ENCODE peak calls at places on chromosomes 3 and 15, in eight cellular contexts. One of them, this sample, is unnamed.

GRCh38 chr15:48865387-48866079 is 12.4 kb upstream of the EID1 start:
- DNase-seq in psoas muscle: no peak
- DNase-seq in CD8-positive, alpha-beta T cell: no peak
- DNase-seq in OCI-LY7: no peak
- DNase-seq in cardiac fibroblast: peak
- DNase-seq in tibial artery: no peak
- DNase-seq in AG09309: peak
- DNase-seq in ovary: no peak
- DNase-seq in this sample: no peak

GRCh38 chr15:74406992-74407705 is 26.6 kb downstream of the SEMA7A start:
- DNase-seq in OCI-LY7: no peak
- DNase-seq in cardiac fibroblast: peak
- DNase-seq in psoas muscle: no peak
- DNase-seq in tibial artery: no peak
- DNase-seq in AG09309: peak
- DNase-seq in CD8-positive, alpha-beta T cell: no peak
- DNase-seq in ovary: peak
- DNase-seq in this sample: no peak

GRCh38 chr15:74291101-74292071 is 55.3 kb downstream of the CCDC33 start:
- DNase-seq in OCI-LY7: peak
- DNase-seq in ovary: peak
- DNase-seq in cardiac fibroblast: peak
- DNase-seq in CD8-positive, alpha-beta T cell: peak
- DNase-seq in psoas muscle: peak
- DNase-seq in AG09309: peak
- DNase-seq in tibial artery: peak
- DNase-seq in this sample: peak

GRCh38 chr15:50848349-50848748 is 60.1 kb upstream of the AP4E1 start:
- DNase-seq in ovary: no peak
- DNase-seq in psoas muscle: no peak
- DNase-seq in AG09309: no peak
- DNase-seq in tibial artery: no peak
- DNase-seq in cardiac fibroblast: no peak
- DNase-seq in CD8-positive, alpha-beta T cell: no peak
- DNase-seq in OCI-LY7: no peak
- DNase-seq in this sample: no peak

GRCh38 chr15:70438776-70439175 is 324.6 kb downstream of the UACA start:
- DNase-seq in tibial artery: no peak
- DNase-seq in ovary: no peak
- DNase-seq in psoas muscle: peak
- DNase-seq in OCI-LY7: no peak
- DNase-seq in cardiac fibroblast: no peak
- DNase-seq in CD8-positive, alpha-beta T cell: no peak
- DNase-seq in AG09309: no peak
- DNase-seq in this sample: no peak

GRCh38 chr3:152405915-152406802 is 137.4 kb downstream of the MBNL1 start:
- DNase-seq in tibial artery: no peak
- DNase-seq in CD8-positive, alpha-beta T cell: no peak
- DNase-seq in cardiac fibroblast: peak
- DNase-seq in AG09309: peak
- DNase-seq in ovary: no peak
- DNase-seq in OCI-LY7: no peak
- DNase-seq in psoas muscle: no peak
- DNase-seq in this sample: no peak

GRCh38 chr15:63417721-63418120 is 36.1 kb upstream of the CA12 start:
- DNase-seq in psoas muscle: no peak
- DNase-seq in tibial artery: no peak
- DNase-seq in CD8-positive, alpha-beta T cell: no peak
- DNase-seq in ovary: no peak
- DNase-seq in cardiac fibroblast: no peak
- DNase-seq in AG09309: no peak
- DNase-seq in OCI-LY7: no peak
- DNase-seq in this sample: no peak

GRCh38 chr3:140292154-140292553 is 357.2 kb downstream of the CLSTN2 start:
- DNase-seq in AG09309: no peak
- DNase-seq in CD8-positive, alpha-beta T cell: no peak
- DNase-seq in ovary: no peak
- DNase-seq in cardiac fibroblast: peak
- DNase-seq in psoas muscle: no peak
- DNase-seq in OCI-LY7: no peak
- DNase-seq in tibial artery: no peak
- DNase-seq in this sample: no peak

GRCh38 chr3:21073561-21073960 is 677.4 kb downstream of the ZNF385D start:
- DNase-seq in AG09309: no peak
- DNase-seq in ovary: no peak
- DNase-seq in cardiac fibroblast: no peak
- DNase-seq in psoas muscle: no peak
- DNase-seq in CD8-positive, alpha-beta T cell: no peak
- DNase-seq in OCI-LY7: no peak
- DNase-seq in tibial artery: no peak
- DNase-seq in this sample: no peak

GRCh38 chr3:55897573-55898224 is 410.6 kb upstream of the WNT5A start:
- DNase-seq in cardiac fibroblast: no peak
- DNase-seq in OCI-LY7: peak
- DNase-seq in tibial artery: no peak
- DNase-seq in psoas muscle: no peak
- DNase-seq in ovary: no peak
- DNase-seq in AG09309: no peak
- DNase-seq in CD8-positive, alpha-beta T cell: no peak
- DNase-seq in this sample: no peak

GRCh38 chr3:159416854-159417253 is 571.8 kb upstream of the IL12A start:
- DNase-seq in CD8-positive, alpha-beta T cell: no peak
- DNase-seq in cardiac fibroblast: peak
- DNase-seq in psoas muscle: no peak
- DNase-seq in tibial artery: no peak
- DNase-seq in OCI-LY7: no peak
- DNase-seq in ovary: no peak
- DNase-seq in AG09309: no peak
- DNase-seq in this sample: no peak

GRCh38 chr3:161096771-161097367 is 8.3 kb downstream of the B3GALNT1 start:
- DNase-seq in ovary: no peak
- DNase-seq in AG09309: no peak
- DNase-seq in tibial artery: no peak
- DNase-seq in psoas muscle: no peak
- DNase-seq in cardiac fibroblast: peak
- DNase-seq in OCI-LY7: peak
- DNase-seq in CD8-positive, alpha-beta T cell: no peak
- DNase-seq in this sample: peak

GRCh38 chr3:184110316-184110725 is 13.5 kb downstream of the HTR3E start:
- DNase-seq in psoas muscle: no peak
- DNase-seq in OCI-LY7: no peak
- DNase-seq in cardiac fibroblast: peak
- DNase-seq in ovary: no peak
- DNase-seq in AG09309: no peak
- DNase-seq in CD8-positive, alpha-beta T cell: no peak
- DNase-seq in tibial artery: no peak
- DNase-seq in this sample: no peak

DNA sequence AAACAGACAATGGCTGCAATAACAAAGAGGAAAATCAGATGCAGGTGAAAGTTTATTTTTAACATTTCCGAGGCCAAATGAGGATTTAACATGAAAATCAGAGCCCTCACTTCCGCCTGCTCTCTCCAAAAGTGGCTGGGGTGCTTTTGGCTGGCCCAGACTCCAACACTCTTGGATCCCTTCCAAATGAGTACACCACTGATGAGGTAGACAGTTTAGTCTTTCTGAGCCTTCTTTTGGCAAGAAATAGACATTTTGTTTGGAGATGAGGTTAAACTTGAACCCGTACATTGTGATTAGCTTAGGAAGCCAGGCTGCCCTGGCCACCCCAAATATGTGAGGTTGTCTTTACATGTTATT is 51.0 kb upstream of the TRA2B start:
- DNase-seq in ovary: no peak
- DNase-seq in AG09309: no peak
- DNase-seq in cardiac fibroblast: no peak
- DNase-seq in psoas muscle: no peak
- DNase-seq in tibial artery: no peak
- DNase-seq in OCI-LY7: peak
- DNase-seq in CD8-positive, alpha-beta T cell: no peak
- DNase-seq in this sample: no peak
- TF ChIP-seq CTCF in ovary: no peak
- TF ChIP-seq CTCF in AG09309: no peak
- TF ChIP-seq CTCF in cardiac fibroblast: no peak
- TF ChIP-seq CTCF in psoas muscle: no peak
- TF ChIP-seq CTCF in tibial artery: no peak
- TF ChIP-seq CTCF in OCI-LY7: peak
- TF ChIP-seq CTCF in CD8-positive, alpha-beta T cell: no peak
- TF ChIP-seq CTCF in this sample: no peak

DNA sequence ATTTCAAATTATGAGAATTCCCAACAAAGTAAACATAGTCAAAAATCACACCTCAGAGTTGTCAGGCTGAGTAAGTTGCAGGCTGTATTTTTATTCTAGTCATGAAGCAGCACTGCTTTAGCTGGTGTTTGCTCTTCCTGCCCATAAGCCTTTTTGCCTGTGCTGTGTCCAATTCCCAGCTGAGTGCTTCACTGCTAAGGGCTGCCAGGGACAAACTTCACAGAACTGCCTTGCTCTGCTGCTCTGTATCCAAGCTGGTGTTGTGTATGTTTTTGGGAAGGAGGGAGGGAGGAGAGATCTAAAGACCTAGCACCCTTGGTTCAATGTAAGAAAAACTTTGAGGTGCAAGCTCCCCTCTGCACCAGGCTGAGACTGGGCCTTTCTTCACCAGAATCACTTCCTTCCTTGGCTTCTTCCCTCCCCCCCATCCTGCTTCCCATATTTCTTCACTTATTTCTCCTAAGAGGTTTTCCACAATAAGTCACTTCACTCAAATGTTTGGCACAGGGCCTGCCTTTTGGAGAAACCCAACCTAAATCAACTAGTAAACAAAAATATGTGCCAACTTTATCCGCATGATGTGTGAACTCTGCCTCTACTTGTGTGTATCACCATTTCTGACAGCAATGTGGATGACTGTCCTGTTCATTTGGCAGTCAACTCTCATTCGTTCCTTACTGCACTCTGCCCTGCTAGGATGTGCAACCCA is 156.1 kb downstream of the TBL1XR1 start:
- DNase-seq in cardiac fibroblast: peak
- DNase-seq in tibial artery: peak
- DNase-seq in AG09309: no peak
- DNase-seq in OCI-LY7: no peak
- DNase-seq in psoas muscle: peak
- DNase-seq in ovary: no peak
- DNase-seq in CD8-positive, alpha-beta T cell: no peak
- DNase-seq in this sample: peak
- H3K4me3 ChIP-seq in cardiac fibroblast: no peak
- H3K4me3 ChIP-seq in tibial artery: no peak
- H3K4me3 ChIP-seq in AG09309: no peak
- H3K4me3 ChIP-seq in OCI-LY7: no peak
- H3K4me3 ChIP-seq in psoas muscle: no peak
- H3K4me3 ChIP-seq in ovary: no peak
- H3K4me3 ChIP-seq in CD8-positive, alpha-beta T cell: no peak
- H3K4me3 ChIP-seq in this sample: no peak

GRCh38 chr3:12049675-12050074 is 45.5 kb downstream of the SYN2 start:
- DNase-seq in AG09309: no peak
- DNase-seq in cardiac fibroblast: peak
- DNase-seq in psoas muscle: no peak
- DNase-seq in OCI-LY7: no peak
- DNase-seq in tibial artery: no peak
- DNase-seq in ovary: no peak
- DNase-seq in CD8-positive, alpha-beta T cell: no peak
- DNase-seq in this sample: no peak

GRCh38 chr3:12044860-12045259 is 40.7 kb downstream of the SYN2 start:
- DNase-seq in AG09309: no peak
- DNase-seq in CD8-positive, alpha-beta T cell: no peak
- DNase-seq in OCI-LY7: no peak
- DNase-seq in psoas muscle: no peak
- DNase-seq in cardiac fibroblast: no peak
- DNase-seq in tibial artery: no peak
- DNase-seq in ovary: no peak
- DNase-seq in this sample: no peak

GRCh38 chr3:12042638-12043037 is 38.5 kb downstream of the SYN2 start:
- DNase-seq in OCI-LY7: no peak
- DNase-seq in ovary: no peak
- DNase-seq in CD8-positive, alpha-beta T cell: no peak
- DNase-seq in tibial artery: no peak
- DNase-seq in AG09309: no peak
- DNase-seq in psoas muscle: no peak
- DNase-seq in cardiac fibroblast: no peak
- DNase-seq in this sample: no peak

GRCh38 chr3:12041476-12041875 is 37.3 kb downstream of the SYN2 start:
- DNase-seq in CD8-positive, alpha-beta T cell: no peak
- DNase-seq in cardiac fibroblast: no peak
- DNase-seq in tibial artery: no peak
- DNase-seq in psoas muscle: no peak
- DNase-seq in ovary: no peak
- DNase-seq in OCI-LY7: no peak
- DNase-seq in AG09309: no peak
- DNase-seq in this sample: no peak

DNA sequence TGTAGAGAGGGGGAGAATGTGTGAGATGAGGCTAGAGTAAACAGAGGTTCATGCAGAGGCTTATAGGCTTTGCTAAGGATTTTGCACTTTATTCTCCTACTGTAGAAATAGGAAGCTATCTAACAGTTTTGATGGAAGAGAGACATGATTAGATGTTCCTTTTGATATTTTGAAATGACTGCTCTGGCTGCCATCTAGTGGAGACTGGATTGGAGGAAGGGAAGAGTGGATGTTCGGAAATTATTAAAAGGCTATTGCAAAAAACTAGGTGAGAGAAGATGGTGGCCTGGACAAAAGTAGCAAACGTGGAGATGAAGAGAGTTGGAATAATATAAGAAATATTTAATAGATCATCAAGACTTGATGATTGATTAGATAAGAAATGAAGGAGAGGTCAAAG is 42.2 kb downstream of the SYN2 start:
- DNase-seq in psoas muscle: no peak
- DNase-seq in OCI-LY7: no peak
- DNase-seq in CD8-positive, alpha-beta T cell: no peak
- DNase-seq in ovary: no peak
- DNase-seq in tibial artery: no peak
- DNase-seq in cardiac fibroblast: peak
- DNase-seq in AG09309: no peak
- DNase-seq in this sample: no peak
- TF ChIP-seq CTCF in psoas muscle: no peak
- TF ChIP-seq CTCF in OCI-LY7: peak
- TF ChIP-seq CTCF in CD8-positive, alpha-beta T cell: no peak
- TF ChIP-seq CTCF in ovary: no peak
- TF ChIP-seq CTCF in tibial artery: no peak
- TF ChIP-seq CTCF in cardiac fibroblast: peak
- TF ChIP-seq CTCF in AG09309: peak
- TF ChIP-seq CTCF in this sample: no peak

DNA sequence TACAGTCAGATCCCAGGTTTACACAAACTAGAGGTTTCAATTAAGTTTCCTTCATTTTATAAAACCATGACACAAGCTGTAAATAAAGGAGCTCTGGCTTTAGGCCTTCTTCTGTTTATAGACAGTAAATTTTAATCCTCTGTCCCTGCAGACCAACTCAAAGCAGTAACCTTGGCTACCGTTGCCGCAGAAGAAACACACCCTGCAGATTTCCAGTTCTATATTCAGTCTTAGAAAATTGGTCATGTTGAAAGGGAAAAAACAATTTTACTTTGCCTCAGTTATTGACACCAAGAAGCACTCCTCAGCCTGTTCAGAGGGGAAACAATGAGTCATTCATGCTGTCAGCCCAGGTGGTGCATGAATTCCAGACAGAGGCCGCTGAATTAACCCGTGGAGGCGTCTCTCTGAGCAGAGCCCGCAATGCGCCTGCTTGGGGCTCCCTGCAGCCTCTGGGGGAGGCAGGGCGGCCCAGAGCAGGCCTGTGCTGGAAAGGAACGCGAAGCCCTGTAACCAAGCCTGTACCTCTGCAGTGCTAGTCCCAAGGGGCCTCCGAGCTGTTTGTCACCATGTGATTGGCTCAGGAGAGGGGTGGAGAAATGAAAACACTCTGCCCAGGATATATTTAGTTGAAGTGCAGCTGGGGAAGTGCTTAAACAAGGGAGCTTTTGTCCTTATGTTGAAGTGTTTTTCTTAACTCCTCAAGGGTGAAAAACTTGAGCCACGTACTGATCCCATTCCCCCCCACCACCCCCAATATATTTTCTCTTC is 68.5 kb upstream of the CHD2 start:
- DNase-seq in AG09309: peak
- DNase-seq in ovary: peak
- DNase-seq in OCI-LY7: peak
- DNase-seq in CD8-positive, alpha-beta T cell: peak
- DNase-seq in tibial artery: peak
- DNase-seq in psoas muscle: peak
- DNase-seq in cardiac fibroblast: peak
- DNase-seq in this sample: peak
- H3K4me3 ChIP-seq in AG09309: no peak
- H3K4me3 ChIP-seq in ovary: peak
- H3K4me3 ChIP-seq in OCI-LY7: peak
- H3K4me3 ChIP-seq in CD8-positive, alpha-beta T cell: peak
- H3K4me3 ChIP-seq in tibial artery: peak
- H3K4me3 ChIP-seq in psoas muscle: peak
- H3K4me3 ChIP-seq in cardiac fibroblast: peak
- H3K4me3 ChIP-seq in this sample: no peak

This sample was measured in body of pancreas.